ENCODE peak calls at places on chromosome 21, in eight cellular contexts. One of them, this sample, is unnamed.

GRCh38 chr21:42503711-42504110 is 7.7 kb upstream of the RSPH1 start:
- DNase-seq in coronary artery: no peak
- DNase-seq in dorsolateral prefrontal cortex: no peak
- DNase-seq in AG04450: no peak
- DNase-seq in epithelial cell of esophagus: no peak
- DNase-seq in mammary epithelial cell: no peak
- DNase-seq in spleen: no peak
- DNase-seq in NB4: peak
- DNase-seq in this sample: no peak

GRCh38 chr21:29293495-29293894 is 5.2 kb upstream of the BACH1 start:
- DNase-seq in coronary artery: no peak
- DNase-seq in NB4: peak
- DNase-seq in spleen: peak
- DNase-seq in epithelial cell of esophagus: no peak
- DNase-seq in AG04450: no peak
- DNase-seq in mammary epithelial cell: no peak
- DNase-seq in dorsolateral prefrontal cortex: no peak
- DNase-seq in this sample: no peak

GRCh38 chr21:30434033-30434631 is 4.1 kb downstream of the KRTAP13-4 start:
- DNase-seq in AG04450: no peak
- DNase-seq in coronary artery: no peak
- DNase-seq in spleen: no peak
- DNase-seq in NB4: peak
- DNase-seq in epithelial cell of esophagus: peak
- DNase-seq in dorsolateral prefrontal cortex: no peak
- DNase-seq in mammary epithelial cell: peak
- DNase-seq in this sample: peak

GRCh38 chr21:42583150-42583991 is 69.7 kb downstream of the SLC37A1 start:
- DNase-seq in spleen: peak
- DNase-seq in epithelial cell of esophagus: no peak
- DNase-seq in AG04450: no peak
- DNase-seq in coronary artery: peak
- DNase-seq in NB4: no peak
- DNase-seq in dorsolateral prefrontal cortex: peak
- DNase-seq in mammary epithelial cell: no peak
- DNase-seq in this sample: no peak

GRCh38 chr21:45590246-45590725 is 48.0 kb upstream of the SLC19A1 start:
- DNase-seq in coronary artery: peak
- DNase-seq in mammary epithelial cell: peak
- DNase-seq in dorsolateral prefrontal cortex: peak
- DNase-seq in epithelial cell of esophagus: peak
- DNase-seq in NB4: peak
- DNase-seq in AG04450: no peak
- DNase-seq in spleen: peak
- DNase-seq in this sample: no peak

GRCh38 chr21:42376338-42376982 is 10.1 kb upstream of the TFF1 start:
- DNase-seq in NB4: peak
- DNase-seq in mammary epithelial cell: no peak
- DNase-seq in epithelial cell of esophagus: no peak
- DNase-seq in AG04450: no peak
- DNase-seq in coronary artery: no peak
- DNase-seq in spleen: peak
- DNase-seq in dorsolateral prefrontal cortex: no peak
- DNase-seq in this sample: no peak

GRCh38 chr21:31180256-31181088 is 142.2 kb upstream of the KRTAP19-8 start:
- DNase-seq in spleen: no peak
- DNase-seq in epithelial cell of esophagus: peak
- DNase-seq in dorsolateral prefrontal cortex: no peak
- DNase-seq in coronary artery: no peak
- DNase-seq in NB4: peak
- DNase-seq in mammary epithelial cell: peak
- DNase-seq in AG04450: no peak
- DNase-seq in this sample: peak

GRCh38 chr21:42941696-42942085 is 16.3 kb upstream of the ERVH48-1 start:
- DNase-seq in mammary epithelial cell: peak
- DNase-seq in epithelial cell of esophagus: peak
- DNase-seq in dorsolateral prefrontal cortex: no peak
- DNase-seq in coronary artery: no peak
- DNase-seq in spleen: peak
- DNase-seq in AG04450: no peak
- DNase-seq in NB4: no peak
- DNase-seq in this sample: no peak

GRCh38 chr21:33403128-33403785 is at the start of gene IFNGR2:
- DNase-seq in spleen: peak
- DNase-seq in epithelial cell of esophagus: peak
- DNase-seq in NB4: peak
- DNase-seq in mammary epithelial cell: peak
- DNase-seq in dorsolateral prefrontal cortex: no peak
- DNase-seq in coronary artery: no peak
- DNase-seq in AG04450: no peak
- DNase-seq in this sample: no peak

GRCh38 chr21:34191876-34192275 is 118.5 kb downstream of the MRPS6 start:
- DNase-seq in mammary epithelial cell: no peak
- DNase-seq in spleen: no peak
- DNase-seq in dorsolateral prefrontal cortex: no peak
- DNase-seq in AG04450: no peak
- DNase-seq in coronary artery: no peak
- DNase-seq in NB4: no peak
- DNase-seq in epithelial cell of esophagus: no peak
- DNase-seq in this sample: no peak

GRCh38 chr21:30714946-30715345 is 3.6 kb downstream of the KRTAP21-3 start:
- DNase-seq in NB4: no peak
- DNase-seq in dorsolateral prefrontal cortex: no peak
- DNase-seq in coronary artery: no peak
- DNase-seq in epithelial cell of esophagus: peak
- DNase-seq in AG04450: no peak
- DNase-seq in mammary epithelial cell: peak
- DNase-seq in spleen: no peak
- DNase-seq in this sample: no peak

GRCh38 chr21:42593007-42593814 is 60.2 kb upstream of the PDE9A start:
- DNase-seq in coronary artery: no peak
- DNase-seq in spleen: peak
- DNase-seq in epithelial cell of esophagus: peak
- DNase-seq in dorsolateral prefrontal cortex: peak
- DNase-seq in AG04450: no peak
- DNase-seq in mammary epithelial cell: peak
- DNase-seq in NB4: peak
- DNase-seq in this sample: peak

GRCh38 chr21:35377505-35378090 is 328.5 kb upstream of the RUNX1 start:
- DNase-seq in dorsolateral prefrontal cortex: no peak
- DNase-seq in coronary artery: no peak
- DNase-seq in mammary epithelial cell: peak
- DNase-seq in NB4: no peak
- DNase-seq in epithelial cell of esophagus: peak
- DNase-seq in spleen: no peak
- DNase-seq in AG04450: no peak
- DNase-seq in this sample: no peak

GRCh38 chr21:44514218-44514520 is 25.8 kb downstream of the KRTAP10-1 start:
- DNase-seq in epithelial cell of esophagus: no peak
- DNase-seq in AG04450: no peak
- DNase-seq in dorsolateral prefrontal cortex: no peak
- DNase-seq in NB4: no peak
- DNase-seq in spleen: no peak
- DNase-seq in mammary epithelial cell: no peak
- DNase-seq in coronary artery: no peak
- DNase-seq in this sample: no peak

GRCh38 chr21:44514746-44515358 is 25.1 kb downstream of the KRTAP10-1 start:
- DNase-seq in spleen: no peak
- DNase-seq in epithelial cell of esophagus: no peak
- DNase-seq in AG04450: no peak
- DNase-seq in coronary artery: no peak
- DNase-seq in mammary epithelial cell: no peak
- DNase-seq in NB4: no peak
- DNase-seq in dorsolateral prefrontal cortex: no peak
- DNase-seq in this sample: no peak

GRCh38 chr21:44516828-44517174 is 23.2 kb downstream of the KRTAP10-1 start:
- DNase-seq in NB4: no peak
- DNase-seq in coronary artery: no peak
- DNase-seq in mammary epithelial cell: no peak
- DNase-seq in spleen: peak
- DNase-seq in dorsolateral prefrontal cortex: no peak
- DNase-seq in AG04450: no peak
- DNase-seq in epithelial cell of esophagus: no peak
- DNase-seq in this sample: no peak

GRCh38 chr21:44516342-44516741 is 23.7 kb downstream of the KRTAP10-1 start:
- DNase-seq in coronary artery: no peak
- DNase-seq in AG04450: no peak
- DNase-seq in NB4: no peak
- DNase-seq in mammary epithelial cell: no peak
- DNase-seq in dorsolateral prefrontal cortex: no peak
- DNase-seq in epithelial cell of esophagus: no peak
- DNase-seq in spleen: no peak
- DNase-seq in this sample: no peak

DNA sequence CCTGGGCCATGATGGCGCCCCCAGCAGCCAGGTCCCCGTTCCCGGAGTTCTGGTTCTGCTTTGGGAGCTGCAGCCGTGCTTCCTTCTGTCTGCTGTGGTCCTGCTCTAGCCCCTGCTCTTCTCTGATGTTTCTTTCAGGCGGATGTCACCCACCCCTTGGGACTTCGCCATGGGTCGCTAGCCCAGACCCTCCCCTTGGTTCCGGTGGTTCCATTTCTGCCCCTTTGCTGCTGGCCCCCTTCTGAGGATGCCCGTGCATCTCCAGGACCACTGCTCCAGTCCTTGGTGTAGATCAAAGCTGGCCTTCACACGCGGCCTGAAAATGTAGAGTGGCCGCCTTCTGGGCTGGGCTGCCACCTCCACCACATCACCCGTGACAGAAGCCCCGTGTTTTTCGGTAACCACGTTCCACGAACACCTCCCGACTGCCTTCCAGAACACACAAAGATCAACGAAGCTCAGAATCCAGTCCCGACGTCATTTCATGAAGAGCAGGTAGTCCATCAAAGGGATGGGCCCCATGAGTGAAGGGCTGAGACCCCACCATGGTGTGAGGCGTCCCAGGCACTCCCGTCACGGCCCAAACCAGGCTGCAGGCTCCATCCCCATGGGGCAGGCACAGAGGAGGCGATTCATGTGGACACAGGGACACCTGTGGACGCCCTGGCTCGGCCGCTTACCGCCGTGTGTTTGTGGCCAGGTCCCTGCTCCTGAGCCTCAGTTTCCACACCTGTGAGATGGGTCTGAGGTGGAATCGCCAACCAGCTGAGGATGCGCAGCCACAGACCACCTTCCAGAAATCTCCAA is 24.4 kb downstream of the KRTAP10-1 start:
- DNase-seq in epithelial cell of esophagus: no peak
- DNase-seq in AG04450: no peak
- DNase-seq in dorsolateral prefrontal cortex: no peak
- DNase-seq in coronary artery: no peak
- DNase-seq in mammary epithelial cell: no peak
- DNase-seq in spleen: no peak
- DNase-seq in NB4: no peak
- DNase-seq in this sample: no peak
- H3K4me3 ChIP-seq in epithelial cell of esophagus: no peak
- H3K4me3 ChIP-seq in AG04450: no peak
- H3K4me3 ChIP-seq in dorsolateral prefrontal cortex: no peak
- H3K4me3 ChIP-seq in coronary artery: no peak
- H3K4me3 ChIP-seq in mammary epithelial cell: no peak
- H3K4me3 ChIP-seq in spleen: no peak
- H3K4me3 ChIP-seq in NB4: no peak
- H3K4me3 ChIP-seq in this sample: no peak

GRCh38 chr21:38389891-38390290 is 108.4 kb downstream of the ERG start:
- DNase-seq in NB4: no peak
- DNase-seq in AG04450: no peak
- DNase-seq in spleen: no peak
- DNase-seq in epithelial cell of esophagus: no peak
- DNase-seq in mammary epithelial cell: no peak
- DNase-seq in coronary artery: no peak
- DNase-seq in dorsolateral prefrontal cortex: no peak
- DNase-seq in this sample: no peak
- TF ChIP-seq CTCF in NB4: no peak
- TF ChIP-seq CTCF in AG04450: no peak
- TF ChIP-seq CTCF in spleen: no peak
- TF ChIP-seq CTCF in epithelial cell of esophagus: no peak
- TF ChIP-seq CTCF in mammary epithelial cell: no peak
- TF ChIP-seq CTCF in coronary artery: no peak
- TF ChIP-seq CTCF in dorsolateral prefrontal cortex: no peak
- TF ChIP-seq CTCF in this sample: no peak

DNA sequence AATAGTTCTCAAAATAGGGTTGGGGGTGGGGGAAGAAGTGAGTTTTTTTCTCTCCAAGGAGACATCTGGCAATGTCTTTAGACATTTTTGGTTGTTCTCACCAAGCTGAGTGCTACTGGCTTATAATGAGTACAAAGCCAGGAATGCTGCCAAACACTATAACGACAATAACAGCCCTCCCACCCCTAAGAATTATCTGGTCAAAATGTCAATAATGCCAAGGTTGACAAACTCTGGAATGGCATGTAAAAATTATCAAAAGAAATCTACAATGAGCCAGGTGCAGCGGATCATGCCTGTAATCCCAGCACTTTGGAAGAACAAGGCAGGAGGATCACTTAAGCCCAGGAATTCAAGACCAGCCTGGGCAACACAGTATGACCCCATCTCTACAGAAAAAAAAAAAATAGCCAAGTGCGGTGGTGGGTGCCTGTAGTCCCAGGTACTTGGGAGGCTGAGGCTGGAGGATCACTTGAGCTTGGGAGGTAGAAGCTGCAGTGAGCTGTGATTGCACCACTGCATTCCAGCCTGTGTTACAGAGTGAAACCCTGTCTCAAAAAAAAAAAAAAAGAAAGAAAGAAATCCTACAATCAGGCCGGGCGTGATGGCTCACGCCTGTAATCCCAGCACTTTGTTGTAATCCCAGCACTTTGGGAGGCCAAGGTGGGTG is 2.5 kb downstream of the ATP5PF start:
- DNase-seq in mammary epithelial cell: no peak
- DNase-seq in NB4: no peak
- DNase-seq in spleen: no peak
- DNase-seq in epithelial cell of esophagus: peak
- DNase-seq in coronary artery: no peak
- DNase-seq in dorsolateral prefrontal cortex: no peak
- DNase-seq in AG04450: no peak
- DNase-seq in this sample: no peak
- H3K4me3 ChIP-seq in mammary epithelial cell: no peak
- H3K4me3 ChIP-seq in NB4: peak
- H3K4me3 ChIP-seq in spleen: no peak
- H3K4me3 ChIP-seq in epithelial cell of esophagus: no peak
- H3K4me3 ChIP-seq in coronary artery: no peak
- H3K4me3 ChIP-seq in dorsolateral prefrontal cortex: no peak
- H3K4me3 ChIP-seq in AG04450: no peak
- H3K4me3 ChIP-seq in this sample: no peak

DNA sequence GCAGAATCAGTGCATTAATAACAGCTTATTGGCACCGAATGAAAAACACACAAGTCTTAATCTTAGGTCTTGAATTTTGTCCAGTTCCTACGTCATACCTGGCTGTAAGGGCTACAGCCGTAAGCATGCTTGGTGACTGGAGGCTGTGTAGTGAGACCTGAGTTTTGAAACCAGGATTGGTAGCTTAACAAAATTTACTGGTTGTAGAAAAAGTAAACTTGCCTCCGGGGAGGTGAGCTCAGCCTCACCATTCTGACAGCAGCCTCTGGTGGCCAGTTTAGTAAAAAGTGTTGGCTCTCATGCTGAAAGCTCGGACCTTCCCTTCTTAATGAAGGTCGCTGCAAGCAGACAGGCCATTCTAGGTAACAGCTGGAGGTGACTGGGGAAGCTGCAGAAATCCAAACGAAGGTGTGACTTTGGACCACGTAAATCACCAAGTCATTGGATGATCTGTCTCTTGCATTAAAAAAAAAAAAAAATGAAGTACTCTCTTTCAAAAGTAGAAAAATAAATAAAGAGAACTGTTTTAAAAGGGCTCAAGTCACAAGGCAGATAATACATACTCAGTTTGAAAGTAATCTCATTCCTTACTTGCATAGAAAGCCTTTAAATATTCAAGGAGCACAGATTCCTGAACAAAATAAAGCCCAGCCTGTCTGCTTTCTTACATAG is 48.8 kb downstream of the HLCS start:
- DNase-seq in epithelial cell of esophagus: peak
- DNase-seq in dorsolateral prefrontal cortex: no peak
- DNase-seq in coronary artery: no peak
- DNase-seq in spleen: no peak
- DNase-seq in NB4: peak
- DNase-seq in AG04450: peak
- DNase-seq in mammary epithelial cell: no peak
- DNase-seq in this sample: no peak
- TF ChIP-seq CTCF in epithelial cell of esophagus: peak
- TF ChIP-seq CTCF in dorsolateral prefrontal cortex: peak
- TF ChIP-seq CTCF in coronary artery: no peak
- TF ChIP-seq CTCF in spleen: no peak
- TF ChIP-seq CTCF in NB4: peak
- TF ChIP-seq CTCF in AG04450: peak
- TF ChIP-seq CTCF in mammary epithelial cell: peak
- TF ChIP-seq CTCF in this sample: peak

This sample was measured in astrocyte of the cerebellum.